ENCODE peak calls at places on chromosomes 6 and 20, in four cellular contexts. One of them, this sample, is unnamed.

GRCh38 chr6:90103056-90103793 is 193.4 kb downstream of the BACH2 start:
- DNase-seq in NCI-H510A: no peak
- DNase-seq in activated CD4-positive, alpha-beta T cell treated with anti-CD3 and anti-CD28 coated beads, Interleukin-2, amount 50 U/mL, for 1 hour: no peak
- DNase-seq in natural killer cell: no peak
- DNase-seq in this sample: peak; percentile 65

GRCh38 chr6:87257565-87257964 is 64.8 kb upstream of the SMIM8 start:
- DNase-seq in NCI-H510A: no peak
- DNase-seq in activated CD4-positive, alpha-beta T cell treated with anti-CD3 and anti-CD28 coated beads, Interleukin-2, amount 50 U/mL, for 1 hour: no peak
- DNase-seq in natural killer cell: no peak
- DNase-seq in this sample: no peak

GRCh38 chr6:158569036-158569435 is 9.1 kb downstream of the TMEM181 start:
- DNase-seq in NCI-H510A: no peak
- DNase-seq in activated CD4-positive, alpha-beta T cell treated with anti-CD3 and anti-CD28 coated beads, Interleukin-2, amount 50 U/mL, for 1 hour: no peak
- DNase-seq in natural killer cell: no peak
- DNase-seq in this sample: no peak

GRCh38 chr6:16239798-16240123 is 1.4 kb downstream of the GMPR start:
- DNase-seq in NCI-H510A: no peak
- DNase-seq in activated CD4-positive, alpha-beta T cell treated with anti-CD3 and anti-CD28 coated beads, Interleukin-2, amount 50 U/mL, for 1 hour: no peak
- DNase-seq in natural killer cell: no peak
- DNase-seq in this sample: peak; percentile 80

GRCh38 chr20:49345538-49345937 is 67.7 kb upstream of the ZNFX1 start:
- DNase-seq in NCI-H510A: no peak
- DNase-seq in activated CD4-positive, alpha-beta T cell treated with anti-CD3 and anti-CD28 coated beads, Interleukin-2, amount 50 U/mL, for 1 hour: no peak
- DNase-seq in natural killer cell: no peak
- DNase-seq in this sample: no peak

GRCh38 chr20:52889225-52889624 is 82.9 kb upstream of the TSHZ2 start:
- DNase-seq in NCI-H510A: no peak
- DNase-seq in activated CD4-positive, alpha-beta T cell treated with anti-CD3 and anti-CD28 coated beads, Interleukin-2, amount 50 U/mL, for 1 hour: no peak
- DNase-seq in natural killer cell: no peak
- DNase-seq in this sample: no peak

GRCh38 chr20:40741507-40742106 is 52.6 kb upstream of the MAFB start:
- DNase-seq in NCI-H510A: no peak
- DNase-seq in activated CD4-positive, alpha-beta T cell treated with anti-CD3 and anti-CD28 coated beads, Interleukin-2, amount 50 U/mL, for 1 hour: peak; percentile 9
- DNase-seq in natural killer cell: peak; percentile 28
- DNase-seq in this sample: peak; percentile 61

GRCh38 chr6:139829557-139829956 is 455.1 kb upstream of the CITED2 start:
- DNase-seq in NCI-H510A: no peak
- DNase-seq in activated CD4-positive, alpha-beta T cell treated with anti-CD3 and anti-CD28 coated beads, Interleukin-2, amount 50 U/mL, for 1 hour: no peak
- DNase-seq in natural killer cell: no peak
- DNase-seq in this sample: no peak

GRCh38 chr20:44678990-44679611 is 27.6 kb upstream of the ADA start:
- DNase-seq in NCI-H510A: no peak
- DNase-seq in activated CD4-positive, alpha-beta T cell treated with anti-CD3 and anti-CD28 coated beads, Interleukin-2, amount 50 U/mL, for 1 hour: no peak
- DNase-seq in natural killer cell: no peak
- DNase-seq in this sample: no peak

GRCh38 chr20:23157741-23158140 is 71.6 kb upstream of the CD93 start:
- DNase-seq in NCI-H510A: no peak
- DNase-seq in activated CD4-positive, alpha-beta T cell treated with anti-CD3 and anti-CD28 coated beads, Interleukin-2, amount 50 U/mL, for 1 hour: no peak
- DNase-seq in natural killer cell: no peak
- DNase-seq in this sample: no peak

GRCh38 chr6:27019651-27020552 is 227.6 kb upstream of the PRSS16 start:
- DNase-seq in NCI-H510A: peak; percentile 83
- DNase-seq in activated CD4-positive, alpha-beta T cell treated with anti-CD3 and anti-CD28 coated beads, Interleukin-2, amount 50 U/mL, for 1 hour: peak; percentile 5
- DNase-seq in natural killer cell: peak; percentile 32
- DNase-seq in this sample: no peak

GRCh38 chr20:58523916-58524315 is 8.7 kb upstream of the APCDD1L start:
- DNase-seq in NCI-H510A: no peak
- DNase-seq in activated CD4-positive, alpha-beta T cell treated with anti-CD3 and anti-CD28 coated beads, Interleukin-2, amount 50 U/mL, for 1 hour: no peak
- DNase-seq in natural killer cell: no peak
- DNase-seq in this sample: no peak

GRCh38 chr6:15546591-15546990 is 116.2 kb downstream of the DTNBP1 start:
- DNase-seq in NCI-H510A: no peak
- DNase-seq in activated CD4-positive, alpha-beta T cell treated with anti-CD3 and anti-CD28 coated beads, Interleukin-2, amount 50 U/mL, for 1 hour: no peak
- DNase-seq in natural killer cell: no peak
- DNase-seq in this sample: no peak

GRCh38 chr20:44247676-44248419 is 740 bp downstream of the GDAP1L1 start:
- DNase-seq in NCI-H510A: no peak
- DNase-seq in activated CD4-positive, alpha-beta T cell treated with anti-CD3 and anti-CD28 coated beads, Interleukin-2, amount 50 U/mL, for 1 hour: peak; percentile 16
- DNase-seq in natural killer cell: peak; percentile 22
- DNase-seq in this sample: no peak

GRCh38 chr20:43721429-43722152 is 5.2 kb downstream of the GTSF1L start:
- DNase-seq in NCI-H510A: no peak
- DNase-seq in activated CD4-positive, alpha-beta T cell treated with anti-CD3 and anti-CD28 coated beads, Interleukin-2, amount 50 U/mL, for 1 hour: no peak
- DNase-seq in natural killer cell: no peak
- DNase-seq in this sample: peak; percentile 30

GRCh38 chr6:14165091-14165490 is 47.5 kb downstream of the CD83 start:
- DNase-seq in NCI-H510A: no peak
- DNase-seq in activated CD4-positive, alpha-beta T cell treated with anti-CD3 and anti-CD28 coated beads, Interleukin-2, amount 50 U/mL, for 1 hour: no peak
- DNase-seq in natural killer cell: no peak
- DNase-seq in this sample: no peak

GRCh38 chr6:127297502-127298070 is 30.9 kb downstream of the RNF146 start:
- DNase-seq in NCI-H510A: no peak
- DNase-seq in activated CD4-positive, alpha-beta T cell treated with anti-CD3 and anti-CD28 coated beads, Interleukin-2, amount 50 U/mL, for 1 hour: no peak
- DNase-seq in natural killer cell: no peak
- DNase-seq in this sample: no peak

GRCh38 chr6:135667694-135668455 is 170.3 kb upstream of the AHI1 start:
- DNase-seq in NCI-H510A: peak; percentile 1
- DNase-seq in activated CD4-positive, alpha-beta T cell treated with anti-CD3 and anti-CD28 coated beads, Interleukin-2, amount 50 U/mL, for 1 hour: no peak
- DNase-seq in natural killer cell: no peak
- DNase-seq in this sample: no peak

GRCh38 chr6:5930143-5930770 is 76.5 kb downstream of the NRN1 start:
- DNase-seq in NCI-H510A: no peak
- DNase-seq in activated CD4-positive, alpha-beta T cell treated with anti-CD3 and anti-CD28 coated beads, Interleukin-2, amount 50 U/mL, for 1 hour: no peak
- DNase-seq in natural killer cell: no peak
- DNase-seq in this sample: no peak

GRCh38 chr6:166360243-166361079 is 18.1 kb upstream of the SFT2D1 start:
- DNase-seq in NCI-H510A: no peak
- DNase-seq in activated CD4-positive, alpha-beta T cell treated with anti-CD3 and anti-CD28 coated beads, Interleukin-2, amount 50 U/mL, for 1 hour: no peak
- DNase-seq in natural killer cell: no peak
- DNase-seq in this sample: no peak

GRCh38 chr6:149884215-149884614 is 13.7 kb downstream of the RAET1E start:
- DNase-seq in NCI-H510A: peak; percentile 53
- DNase-seq in activated CD4-positive, alpha-beta T cell treated with anti-CD3 and anti-CD28 coated beads, Interleukin-2, amount 50 U/mL, for 1 hour: no peak
- DNase-seq in natural killer cell: no peak
- DNase-seq in this sample: no peak

GRCh38 chr6:100103936-100104335 is 109.9 kb upstream of the MCHR2 start:
- DNase-seq in NCI-H510A: no peak
- DNase-seq in activated CD4-positive, alpha-beta T cell treated with anti-CD3 and anti-CD28 coated beads, Interleukin-2, amount 50 U/mL, for 1 hour: no peak
- DNase-seq in natural killer cell: no peak
- DNase-seq in this sample: no peak

GRCh38 chr6:107539849-107540464 is 50.0 kb downstream of the SOBP start:
- DNase-seq in NCI-H510A: no peak
- DNase-seq in activated CD4-positive, alpha-beta T cell treated with anti-CD3 and anti-CD28 coated beads, Interleukin-2, amount 50 U/mL, for 1 hour: no peak
- DNase-seq in natural killer cell: no peak
- DNase-seq in this sample: no peak

GRCh38 chr6:126228001-126228791 is 111.7 kb upstream of the CENPW start:
- DNase-seq in NCI-H510A: peak; percentile 8
- DNase-seq in activated CD4-positive, alpha-beta T cell treated with anti-CD3 and anti-CD28 coated beads, Interleukin-2, amount 50 U/mL, for 1 hour: no peak
- DNase-seq in natural killer cell: no peak
- DNase-seq in this sample: no peak

GRCh38 chr6:15327271-15327670 is 81.4 kb downstream of the JARID2 start:
- DNase-seq in NCI-H510A: peak; percentile 12
- DNase-seq in activated CD4-positive, alpha-beta T cell treated with anti-CD3 and anti-CD28 coated beads, Interleukin-2, amount 50 U/mL, for 1 hour: peak; percentile 31
- DNase-seq in natural killer cell: no peak
- DNase-seq in this sample: no peak

GRCh38 chr20:37734228-37734980 is 40.6 kb downstream of the CTNNBL1 start:
- DNase-seq in NCI-H510A: no peak
- DNase-seq in activated CD4-positive, alpha-beta T cell treated with anti-CD3 and anti-CD28 coated beads, Interleukin-2, amount 50 U/mL, for 1 hour: no peak
- DNase-seq in natural killer cell: no peak
- DNase-seq in this sample: no peak

GRCh38 chr20:31515775-31516107 is 1.5 kb downstream of the HM13 start:
- DNase-seq in NCI-H510A: no peak
- DNase-seq in activated CD4-positive, alpha-beta T cell treated with anti-CD3 and anti-CD28 coated beads, Interleukin-2, amount 50 U/mL, for 1 hour: no peak
- DNase-seq in natural killer cell: no peak
- DNase-seq in this sample: no peak

GRCh38 chr20:38032585-38033329 is 499 bp downstream of the TTI1 start:
- DNase-seq in NCI-H510A: no peak
- DNase-seq in activated CD4-positive, alpha-beta T cell treated with anti-CD3 and anti-CD28 coated beads, Interleukin-2, amount 50 U/mL, for 1 hour: no peak
- DNase-seq in natural killer cell: no peak
- DNase-seq in this sample: peak; percentile 62

GRCh38 chr6:7726416-7727149 is 684 bp downstream of the BMP6 start:
- DNase-seq in NCI-H510A: no peak
- DNase-seq in activated CD4-positive, alpha-beta T cell treated with anti-CD3 and anti-CD28 coated beads, Interleukin-2, amount 50 U/mL, for 1 hour: no peak
- DNase-seq in natural killer cell: no peak
- DNase-seq in this sample: no peak

GRCh38 chr6:6179858-6180257 is 140.6 kb downstream of the F13A1 start:
- DNase-seq in NCI-H510A: no peak
- DNase-seq in activated CD4-positive, alpha-beta T cell treated with anti-CD3 and anti-CD28 coated beads, Interleukin-2, amount 50 U/mL, for 1 hour: no peak
- DNase-seq in natural killer cell: no peak
- DNase-seq in this sample: no peak

GRCh38 chr6:143700684-143701342 is 23.0 kb downstream of the PHACTR2 start:
- DNase-seq in NCI-H510A: no peak
- DNase-seq in activated CD4-positive, alpha-beta T cell treated with anti-CD3 and anti-CD28 coated beads, Interleukin-2, amount 50 U/mL, for 1 hour: no peak
- DNase-seq in natural killer cell: no peak
- DNase-seq in this sample: no peak

GRCh38 chr20:38114353-38114791 is 50.7 kb downstream of the TGM2 start:
- DNase-seq in NCI-H510A: no peak
- DNase-seq in activated CD4-positive, alpha-beta T cell treated with anti-CD3 and anti-CD28 coated beads, Interleukin-2, amount 50 U/mL, for 1 hour: no peak
- DNase-seq in natural killer cell: no peak
- DNase-seq in this sample: no peak

GRCh38 chr6:7313505-7314165 is 636 bp upstream of the SSR1 start:
- DNase-seq in NCI-H510A: no peak
- DNase-seq in activated CD4-positive, alpha-beta T cell treated with anti-CD3 and anti-CD28 coated beads, Interleukin-2, amount 50 U/mL, for 1 hour: no peak
- DNase-seq in natural killer cell: no peak
- DNase-seq in this sample: no peak

GRCh38 chr20:47691632-47692031 is 93.6 kb downstream of the SULF2 start:
- DNase-seq in NCI-H510A: no peak
- DNase-seq in activated CD4-positive, alpha-beta T cell treated with anti-CD3 and anti-CD28 coated beads, Interleukin-2, amount 50 U/mL, for 1 hour: no peak
- DNase-seq in natural killer cell: no peak
- DNase-seq in this sample: no peak

GRCh38 chr6:159252955-159253508 is 83.8 kb downstream of the FNDC1 start:
- DNase-seq in NCI-H510A: no peak
- DNase-seq in activated CD4-positive, alpha-beta T cell treated with anti-CD3 and anti-CD28 coated beads, Interleukin-2, amount 50 U/mL, for 1 hour: no peak
- DNase-seq in natural killer cell: no peak
- DNase-seq in this sample: no peak

GRCh38 chr6:160513836-160514235 is 150.2 kb downstream of the LPA start:
- DNase-seq in NCI-H510A: no peak
- DNase-seq in activated CD4-positive, alpha-beta T cell treated with anti-CD3 and anti-CD28 coated beads, Interleukin-2, amount 50 U/mL, for 1 hour: no peak
- DNase-seq in natural killer cell: no peak
- DNase-seq in this sample: no peak

GRCh38 chr6:2480267-2480966 is 235.0 kb upstream of the GMDS start:
- DNase-seq in NCI-H510A: no peak
- DNase-seq in activated CD4-positive, alpha-beta T cell treated with anti-CD3 and anti-CD28 coated beads, Interleukin-2, amount 50 U/mL, for 1 hour: no peak
- DNase-seq in natural killer cell: no peak
- DNase-seq in this sample: no peak

GRCh38 chr6:153214439-153214838 is 83.4 kb upstream of the RGS17 start:
- DNase-seq in NCI-H510A: no peak
- DNase-seq in activated CD4-positive, alpha-beta T cell treated with anti-CD3 and anti-CD28 coated beads, Interleukin-2, amount 50 U/mL, for 1 hour: no peak
- DNase-seq in natural killer cell: no peak
- DNase-seq in this sample: no peak

GRCh38 chr6:73586416-73586974 is 65.7 kb upstream of the EEF1A1 start:
- DNase-seq in NCI-H510A: no peak
- DNase-seq in activated CD4-positive, alpha-beta T cell treated with anti-CD3 and anti-CD28 coated beads, Interleukin-2, amount 50 U/mL, for 1 hour: no peak
- DNase-seq in natural killer cell: no peak
- DNase-seq in this sample: no peak

This sample was measured in CD14-positive monocyte.